ENCODE peak calls at places on chromosomes 4 and X, in four cellular contexts. N, X, W and S are unnamed samples.

GRCh38 chrX:135327299-135327698 is 18.0 kb downstream of the ETDC start:
- DNase-seq in N (no peak), X (no peak), W (no peak), S (no peak)

GRCh38 chr4:101039367-101039766 is 308.0 kb downstream of the PPP3CA start:
- DNase-seq in N (no peak), X (no peak), W (no peak), S (no peak)

GRCh38 chr4:3747582-3747906 is 18.6 kb upstream of the ADRA2C start:
- DNase-seq in N (no peak), X (no peak), W (peak), S (no peak)

GRCh38 chr4:6991771-6992557 is 51.2 kb upstream of the TADA2B start:
- DNase-seq in N (no peak), X (no peak), W (no peak), S (peak)

GRCh38 chr4:142549726-142550463 is 296.2 kb downstream of the INPP4B start:
- DNase-seq in N (no peak), X (no peak), W (no peak), S (no peak)

GRCh38 chrX:1242901-1243402 is 25.7 kb upstream of the CSF2RA start:
- DNase-seq in N (no peak), X (peak), W (no peak), S (no peak)

GRCh38 chrX:47562615-47563243 is 1.7 kb downstream of the ARAF start:
- DNase-seq in N (no peak), X (no peak), W (peak), S (no peak)

GRCh38 chrX:43822015-43822414 is 60.2 kb downstream of the MAOB start:
- DNase-seq in N (no peak), X (no peak), W (no peak), S (no peak)

GRCh38 chr4:145804134-145804533 is 124.2 kb downstream of the C4orf51 start:
- DNase-seq in N (no peak), X (no peak), W (no peak), S (no peak)

GRCh38 chr4:186949847-186950246 is 226.2 kb upstream of the FAT1 start:
- DNase-seq in N (no peak), X (no peak), W (no peak), S (no peak)

GRCh38 chr4:186946140-186946539 is 222.5 kb upstream of the FAT1 start:
- DNase-seq in N (no peak), X (no peak), W (no peak), S (no peak)

GRCh38 chr4:186948361-186949291 is 225.0 kb upstream of the FAT1 start:
- DNase-seq in N (no peak), X (no peak), W (no peak), S (no peak)

GRCh38 chr4:186943607-186943908 is 219.9 kb upstream of the FAT1 start:
- DNase-seq in N (no peak), X (no peak), W (no peak), S (no peak)

DNA sequence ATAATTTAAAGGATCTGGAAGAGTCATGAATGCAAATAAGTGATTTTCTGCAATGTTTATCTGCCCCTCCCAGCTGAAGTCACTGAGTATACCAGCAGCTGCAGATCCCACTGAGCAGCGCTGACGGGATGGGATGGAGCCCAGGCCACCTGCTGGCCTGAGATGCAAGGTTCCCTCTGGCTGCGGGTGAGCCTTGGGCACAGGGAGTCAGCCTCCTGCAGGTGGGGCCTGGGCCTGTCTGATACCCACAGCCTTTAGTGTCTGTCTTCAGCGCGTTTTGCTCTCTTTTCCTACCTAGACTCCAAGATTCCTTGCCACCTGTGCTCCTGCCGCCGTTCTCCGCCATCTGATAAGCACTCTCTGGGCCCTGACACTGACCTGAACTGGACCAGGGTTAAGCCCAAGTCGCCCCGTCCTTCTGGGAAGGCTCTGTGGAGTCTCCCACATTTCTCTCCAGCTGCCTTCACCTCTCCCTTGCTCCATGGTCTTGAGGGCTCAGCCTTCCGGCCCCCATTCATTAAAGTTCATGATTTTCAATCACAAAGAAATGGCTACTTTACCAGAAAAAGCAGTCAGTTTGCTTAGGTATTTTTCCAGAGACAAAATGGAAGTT is 223.1 kb upstream of the FAT1 start:
- DNase-seq in N (no peak), X (no peak), W (peak), S (no peak)
- TF ChIP-seq SPI1 in N (no peak), X (no peak), W (no peak), S (no peak)

DNA sequence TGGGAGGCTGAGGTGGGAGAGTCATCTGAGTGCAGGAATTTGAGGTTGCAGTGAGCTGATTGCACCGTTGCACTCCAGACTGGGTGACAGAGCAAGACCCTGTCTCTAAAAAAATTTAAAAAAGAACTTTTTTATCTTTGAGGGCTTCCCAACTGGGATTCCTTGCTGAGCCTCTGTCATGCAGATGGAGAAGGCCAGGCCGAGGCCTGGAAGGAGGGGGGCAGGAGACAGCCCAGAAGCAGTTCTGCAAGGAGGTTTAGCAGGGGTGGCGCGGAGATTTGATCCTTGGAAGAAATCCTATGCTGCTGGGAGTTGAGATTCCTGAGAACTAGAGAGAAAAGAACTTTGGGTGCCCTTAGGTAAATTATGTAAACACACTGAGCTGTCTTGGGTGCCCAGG is 2.5 kb upstream of the ARSD start:
- DNase-seq in N (no peak), X (no peak), W (no peak), S (no peak)
- TF ChIP-seq SPI1 in N (no peak), X (no peak), W (no peak), S (no peak)

GRCh38 chr4:2304877-2305561 is 43.1 kb upstream of the MXD4 start:
- DNase-seq in N (no peak), X (no peak), W (no peak), S (no peak)

GRCh38 chr4:2303686-2304320 is 41.9 kb upstream of the MXD4 start:
- DNase-seq in N (no peak), X (no peak), W (no peak), S (no peak)

GRCh38 chr4:2304321-2304876 is 42.5 kb upstream of the MXD4 start:
- DNase-seq in N (no peak), X (no peak), W (no peak), S (no peak)

GRCh38 chr4:2306773-2307410 is 45.0 kb upstream of the MXD4 start:
- DNase-seq in N (no peak), X (no peak), W (no peak), S (no peak)

GRCh38 chr4:2305766-2306501 is 44.0 kb upstream of the MXD4 start:
- DNase-seq in N (no peak), X (no peak), W (no peak), S (no peak)
- TF ChIP-seq SPI1 in N (no peak), X (peak), W (no peak), S (no peak)

DNA sequence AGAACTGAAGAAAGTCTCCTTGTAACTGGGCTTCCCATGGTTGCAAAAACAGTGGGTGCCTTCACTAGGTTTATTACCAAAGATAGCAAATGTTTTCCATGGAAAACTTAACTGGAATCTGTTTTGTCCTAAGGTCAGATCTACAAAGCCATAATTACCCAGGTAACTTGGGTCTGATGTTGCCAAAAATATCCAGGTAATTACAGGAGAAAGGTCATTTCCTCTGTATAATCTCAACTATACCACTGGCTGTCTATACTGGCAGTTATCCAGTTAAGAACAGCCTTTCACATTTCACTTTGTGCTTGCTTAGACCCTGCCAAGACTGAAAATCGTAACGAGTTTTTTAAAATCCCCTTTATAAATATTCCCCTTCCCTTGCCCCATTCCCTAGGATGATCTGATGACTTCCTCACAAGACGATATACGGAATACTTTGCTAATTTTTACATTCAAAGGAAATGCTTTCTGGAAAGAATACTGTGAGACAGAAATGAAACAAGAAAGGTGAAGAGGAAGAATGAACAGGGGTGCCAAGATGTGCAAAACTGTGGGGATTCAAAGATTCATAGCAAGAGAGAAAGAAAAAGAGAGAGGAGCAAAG is 105.5 kb downstream of the MAML3 start:
- DNase-seq in N (no peak), X (no peak), W (no peak), S (no peak)
- TF ChIP-seq SPI1 in N (no peak), X (no peak), W (no peak), S (no peak)

GRCh38 chrX:48626401-48627298 is 29.4 kb downstream of the WDR13 start:
- DNase-seq in N (no peak), X (no peak), W (no peak), S (no peak)
- TF ChIP-seq SPI1 in N (no peak), X (no peak), W (no peak), S (no peak)

DNA sequence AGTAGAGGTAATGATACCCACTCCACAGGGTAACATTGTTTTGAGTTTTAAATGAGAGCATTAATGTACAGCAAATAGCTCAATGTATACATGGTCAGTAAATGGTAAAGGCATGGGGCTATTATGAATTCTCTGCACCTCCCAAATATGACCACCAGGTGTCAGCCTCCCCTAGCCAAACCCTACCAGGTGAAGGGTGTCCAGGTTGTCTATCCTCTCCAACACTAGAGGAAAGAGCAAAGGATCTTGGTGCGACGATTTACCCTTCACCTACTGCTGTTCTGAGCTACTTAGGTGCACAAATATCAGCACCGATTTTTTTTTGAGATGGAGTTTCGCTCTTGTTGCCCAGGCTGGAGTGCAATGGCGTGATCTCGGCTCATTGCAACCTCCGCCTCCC is 26.5 kb upstream of the XIAP start:
- DNase-seq in N (peak), X (peak), W (peak), S (peak)
- TF ChIP-seq SPI1 in N (no peak), X (no peak), W (no peak), S (no peak)

DNA sequence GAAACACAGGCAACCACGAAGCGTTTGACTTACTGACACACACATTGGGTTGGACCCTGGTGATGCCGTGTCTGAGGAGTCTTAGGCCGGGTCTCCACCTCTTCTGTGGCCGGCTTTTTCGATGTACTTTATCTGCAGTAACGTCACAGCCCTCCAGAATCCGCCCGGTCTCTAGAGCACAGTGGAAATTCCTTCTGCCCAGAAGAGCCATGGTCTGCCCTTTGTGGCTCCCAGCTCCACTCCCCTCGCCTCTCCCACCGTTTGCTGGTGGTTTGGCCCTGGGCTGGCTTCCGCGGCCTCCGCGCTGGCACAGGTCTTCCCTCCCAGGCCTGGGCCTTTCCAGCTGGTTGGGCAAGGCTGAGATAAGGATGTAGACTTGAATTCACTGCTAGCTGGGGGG is 4.3 kb downstream of the MAEA start:
- DNase-seq in N (no peak), X (no peak), W (no peak), S (no peak)
- TF ChIP-seq SPI1 in N (no peak), X (no peak), W (no peak), S (no peak)

GRCh38 chr4:77692847-77693432 is 87.3 kb downstream of the CXCL13 start:
- DNase-seq in N (no peak), X (no peak), W (no peak), S (no peak)

GRCh38 chr4:77695769-77696168 is 90.1 kb downstream of the CXCL13 start:
- DNase-seq in N (no peak), X (no peak), W (peak), S (no peak)

GRCh38 chr4:77699731-77700210 is 94.2 kb downstream of the CXCL13 start:
- DNase-seq in N (no peak), X (no peak), W (peak), S (no peak)

GRCh38 chr4:77701111-77701510 is 95.5 kb downstream of the CXCL13 start:
- DNase-seq in N (no peak), X (no peak), W (no peak), S (no peak)

GRCh38 chr4:77697860-77698599 is 92.4 kb downstream of the CXCL13 start:
- DNase-seq in N (no peak), X (no peak), W (peak), S (peak)
- TF ChIP-seq SPI1 in N (no peak), X (no peak), W (peak), S (peak)